ENCODE peak calls at places on chromosomes 12 and 14, in ten cellular contexts. M is upper lobe of right lung, Q is ascending aorta, P is pancreas, X is Caco-2, W is GM23248, J is endodermal cell, S is Peyer's patch, K is adipocyte, E is left ventricle myocardium inferior. Z is an unnamed sample. For H3K4me1, the result is how much of the 10 kb centered on the place peaks cover.

GRCh38 chr14:28321475-28322244 is 444.9 kb upstream of the FOXG1 start:
- DNase-seq in K (peak), M (no peak), S (no peak), Q (no peak), J (no peak), X (peak), E (no peak), W (no peak), P (no peak), Z (no peak)

GRCh38 chr12:116164976-116165425 is 112.5 kb downstream of the MED13L start:
- DNase-seq in J (no peak), K (peak), M (no peak), S (no peak), W (peak), X (no peak), Q (no peak), E (no peak), P (no peak), Z (no peak)

GRCh38 chr12:116442981-116443380 is 116.2 kb upstream of the MAP1LC3B2 start:
- DNase-seq in X (no peak), M (no peak), S (no peak), P (no peak), K (peak), J (no peak), E (no peak), W (peak), Q (no peak), Z (no peak)

GRCh38 chr12:106446429-106447092 is 89.0 kb downstream of the POLR3B start:
- DNase-seq in Q (no peak), X (no peak), P (no peak), K (no peak), W (no peak), S (no peak), J (no peak), E (no peak), M (no peak), Z (no peak)

GRCh38 chr14:59371762-59372161 is 93.4 kb downstream of the GPR135 start:
- DNase-seq in P (no peak), Q (no peak), M (no peak), E (no peak), S (no peak), K (no peak), J (no peak), X (no peak), W (no peak), Z (no peak)

GRCh38 chr12:94994312-94994711 is 9.2 kb downstream of the NDUFA12 start:
- DNase-seq in X (no peak), K (peak), M (no peak), J (no peak), W (peak), Q (no peak), P (no peak), E (no peak), S (no peak), Z (peak)

GRCh38 chr14:74658535-74659130 is 46.6 kb upstream of the LTBP2 start:
- DNase-seq in P (no peak), X (no peak), E (no peak), K (peak), W (peak), J (no peak), M (no peak), S (no peak), Q (no peak), Z (no peak)

GRCh38 chr12:68899251-68899771 is 33.7 kb downstream of the CPM start:
- DNase-seq in P (peak), S (peak), W (peak), J (peak), X (peak), E (no peak), Q (no peak), M (peak), K (peak), Z (no peak)

GRCh38 chr12:104230304-104230703 is 14.7 kb downstream of the TXNRD1 start:
- DNase-seq in E (no peak), X (no peak), S (no peak), K (no peak), W (no peak), Q (no peak), P (no peak), J (no peak), M (no peak), Z (no peak)

GRCh38 chr14:101772770-101773169 is 11.3 kb downstream of the PPP2R5C start:
- DNase-seq in Q (no peak), X (no peak), P (no peak), J (no peak), W (no peak), K (no peak), S (no peak), E (no peak), M (no peak), Z (no peak)

GRCh38 chr12:98799411-98799810 is 154.3 kb downstream of the APAF1 start:
- DNase-seq in Q (no peak), S (no peak), M (no peak), E (no peak), J (peak), W (no peak), K (no peak), X (no peak), P (no peak), Z (no peak)

GRCh38 chr12:66947119-66947518 is 268.2 kb upstream of the GRIP1 start:
- DNase-seq in M (no peak), E (no peak), J (no peak), S (no peak), Q (no peak), K (no peak), W (no peak), X (no peak), P (no peak), Z (no peak)

GRCh38 chr12:30026621-30027234 is 243.0 kb upstream of the TMTC1 start:
- DNase-seq in Q (no peak), X (no peak), W (peak), S (no peak), E (no peak), J (no peak), M (no peak), P (no peak), K (peak), Z (no peak)

GRCh38 chr12:128929046-128929445 is 75.8 kb downstream of the GLT1D1 start:
- DNase-seq in E (no peak), P (no peak), S (no peak), M (no peak), W (no peak), K (no peak), X (no peak), Q (no peak), J (peak), Z (no peak)

GRCh38 chr12:112868459-112869041 is 38.2 kb upstream of the OAS1 start:
- DNase-seq in S (no peak), M (no peak), K (no peak), Q (no peak), P (no peak), W (no peak), E (no peak), X (peak), J (peak), Z (no peak)

GRCh38 chr12:130225347-130225746 is 63.1 kb downstream of the FZD10 start:
- DNase-seq in X (no peak), Q (no peak), J (peak), K (no peak), S (no peak), E (no peak), M (no peak), W (no peak), P (no peak), Z (no peak)

GRCh38 chr14:88590173-88590572 is 27.3 kb downstream of the ZC3H14 start:
- DNase-seq in Q (no peak), K (peak), X (no peak), M (no peak), S (no peak), J (no peak), P (no peak), E (no peak), W (no peak), Z (no peak)

GRCh38 chr12:71240941-71241340 is 83.1 kb upstream of the TSPAN8 start:
- DNase-seq in M (no peak), X (no peak), S (no peak), K (no peak), W (no peak), E (no peak), J (no peak), Q (no peak), P (no peak), Z (no peak)

GRCh38 chr14:75188520-75189267 is 12.3 kb upstream of the TMED10 start:
- DNase-seq in P (peak), Q (peak), J (no peak), X (no peak), E (no peak), M (no peak), W (no peak), S (peak), K (no peak), Z (no peak)

GRCh38 chr14:20328705-20329104 is 4.4 kb downstream of the CCNB1IP1 start:
- DNase-seq in M (no peak), W (no peak), S (no peak), Q (no peak), X (no peak), J (no peak), K (no peak), E (no peak), P (no peak), Z (no peak)

GRCh38 chr14:56549721-56550120 is 29.9 kb upstream of the TMEM260 start:
- DNase-seq in M (no peak), K (no peak), X (no peak), P (no peak), S (no peak), Q (no peak), E (no peak), W (no peak), J (no peak), Z (no peak)

GRCh38 chr12:89154743-89155530 is 197.4 kb downstream of the DUSP6 start:
- DNase-seq in J (no peak), E (no peak), K (no peak), X (no peak), W (peak), M (no peak), S (no peak), P (no peak), Q (no peak), Z (no peak)

GRCh38 chr14:51846631-51847488 is 13.6 kb upstream of the GNG2 start:
- DNase-seq in W (no peak), Q (peak), J (peak), X (no peak), S (peak), K (peak), P (peak), M (peak), E (peak), Z (no peak)

DNA sequence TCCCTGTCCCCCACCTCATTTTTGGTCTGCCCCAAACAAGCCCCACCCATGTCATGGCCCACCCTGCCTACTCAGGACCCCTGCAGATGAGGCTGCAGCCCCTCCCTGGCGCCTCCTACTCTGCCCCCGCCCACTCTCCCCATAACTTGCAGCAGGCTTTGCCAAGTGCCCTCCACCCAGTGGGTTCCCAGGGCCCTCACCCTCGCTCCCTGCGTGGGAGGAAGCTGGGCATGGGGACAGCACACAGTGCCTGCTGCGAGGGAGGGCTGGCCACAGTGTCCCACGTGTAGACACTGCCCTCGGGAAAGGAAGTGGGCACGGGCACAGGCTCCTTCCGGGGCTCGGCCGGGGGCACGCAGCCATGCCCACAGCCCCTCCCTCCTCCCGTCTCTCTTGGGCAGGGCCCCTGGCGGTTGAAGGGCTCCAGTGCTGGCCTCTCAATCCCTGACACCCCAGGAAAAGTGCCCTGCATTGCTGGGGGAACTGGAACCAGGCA is 9.4 kb downstream of the AKT1 start:
- DNase-seq in M (peak), E (no peak), W (no peak), J (no peak), P (no peak), Q (no peak), X (no peak), K (no peak), S (no peak), Z (no peak)
- H3K4me1 ChIP-seq in M (under half), E (half or more), W (under half), J (under half), P (under half), Q (under half), X (under half), K (under half), S (under half), Z (under half)

DNA sequence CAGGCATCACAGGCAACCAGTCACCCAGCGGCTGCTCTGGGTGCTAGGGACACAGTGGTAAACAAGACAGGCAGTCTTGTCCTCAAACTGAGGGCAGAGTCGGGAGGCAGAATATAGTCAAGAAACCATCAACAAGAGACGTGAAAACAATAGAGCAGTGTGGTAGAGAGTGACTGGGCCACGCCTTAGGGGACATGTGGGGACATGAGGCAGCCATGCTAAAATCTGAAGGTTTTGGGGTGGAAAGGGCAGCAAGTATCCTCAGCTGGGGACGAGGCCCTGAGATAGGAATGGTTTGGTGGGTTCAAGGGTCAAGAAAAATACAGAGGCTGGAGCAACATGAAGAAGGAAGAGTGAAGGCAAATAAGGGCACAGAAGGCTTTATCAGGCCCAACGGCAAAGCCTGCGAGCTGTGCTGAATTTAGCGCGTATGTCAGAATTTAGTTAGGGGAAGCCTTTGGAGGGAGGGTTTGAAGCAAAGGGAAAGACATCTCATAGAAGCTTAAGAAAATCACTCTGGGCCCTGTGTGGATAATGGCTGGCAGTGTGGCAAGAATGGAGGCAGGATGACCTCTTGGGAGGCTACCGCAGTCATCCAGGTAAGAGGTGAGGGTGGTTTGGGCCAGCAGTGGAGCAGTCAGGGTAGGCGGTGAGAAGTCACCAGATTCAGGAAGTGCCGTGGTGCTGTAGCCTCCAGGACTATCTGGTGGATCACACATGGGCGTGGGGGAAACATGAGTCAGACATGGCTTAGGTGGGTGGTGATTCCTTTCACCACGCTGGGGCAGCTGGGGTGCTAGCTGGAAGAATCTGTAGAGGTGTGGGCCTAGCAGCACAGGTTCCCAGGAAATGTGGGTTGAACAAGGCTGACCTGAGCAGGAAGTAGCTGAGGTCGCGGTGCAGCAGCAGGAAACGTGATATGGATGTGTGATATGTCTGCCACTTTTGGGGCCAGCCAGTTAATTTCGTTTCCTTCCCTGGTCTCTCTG is 3.0 kb downstream of the EVL start:
- DNase-seq in P (no peak), M (peak), J (no peak), Q (peak), E (peak), X (no peak), W (peak), S (peak), K (no peak), Z (peak)
- H3K4me1 ChIP-seq in P (under half), M (under half), J (under half), Q (under half), E (under half), X (under half), W (under half), S (under half), K (under half), Z (under half)

DNA sequence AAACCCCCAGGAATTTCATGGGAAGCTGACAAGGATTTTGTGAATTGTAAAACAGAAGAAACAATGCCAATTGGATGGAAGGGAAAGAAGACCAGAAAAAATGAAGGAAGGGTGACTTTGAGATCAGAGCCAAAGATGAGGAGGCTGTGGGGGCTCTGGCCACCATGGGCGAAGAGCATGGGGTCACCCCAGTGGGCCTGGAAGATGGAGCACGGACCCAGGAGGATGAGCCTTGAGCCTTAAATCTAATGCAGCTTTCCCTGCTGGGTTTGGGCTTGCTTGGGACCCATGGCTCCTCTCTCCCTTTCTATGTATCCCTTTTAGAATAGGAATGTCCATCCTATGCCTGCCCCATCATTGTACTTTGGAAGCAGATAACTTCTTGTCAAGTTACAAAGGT is 322.2 kb downstream of the TMEM121 start:
- DNase-seq in P (no peak), E (no peak), J (no peak), W (no peak), Q (no peak), X (no peak), K (no peak), S (no peak), M (no peak), Z (no peak)
- H3K4me1 ChIP-seq in P (under half), E (under half), J (under half), W (under half), Q (under half), X (under half), K (under half), S (under half), M (under half), Z (under half)

DNA sequence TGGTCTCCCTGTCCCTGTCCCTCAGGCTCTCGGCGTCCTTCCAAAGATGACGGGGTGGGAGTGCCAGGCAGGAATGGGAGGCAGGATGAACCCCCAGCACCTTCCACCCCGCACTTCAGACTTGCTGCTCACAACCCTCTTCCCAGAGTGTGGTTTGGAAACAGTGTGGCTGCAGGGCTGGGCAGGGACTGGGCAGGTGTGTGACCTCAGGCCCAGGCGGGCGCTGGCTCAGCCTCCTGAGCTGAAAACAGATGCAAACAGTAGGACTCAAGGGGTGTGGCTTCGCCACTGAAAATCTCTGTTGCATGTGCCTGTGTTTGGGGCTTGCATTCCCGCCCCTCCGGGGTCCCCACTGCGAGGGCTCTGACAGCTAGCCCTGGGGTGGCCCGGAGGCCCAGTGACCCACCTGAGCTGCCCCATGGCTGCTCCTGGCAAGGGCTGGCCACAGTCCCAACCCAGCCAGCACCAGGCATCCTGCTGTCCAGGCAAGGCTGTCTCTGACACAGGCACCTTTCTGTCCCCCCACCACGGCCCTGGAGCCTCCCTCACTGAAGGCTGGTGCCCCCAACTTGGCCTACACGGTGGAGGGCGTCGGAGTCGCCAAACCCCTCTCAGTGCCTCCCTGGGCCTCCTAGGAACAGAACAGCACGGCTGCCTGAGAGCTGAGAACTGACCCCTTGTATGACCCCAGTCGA is 46.1 kb downstream of the BEGAIN start:
- DNase-seq in Q (no peak), P (peak), S (peak), E (no peak), J (no peak), W (no peak), K (no peak), X (no peak), M (peak), Z (peak)
- H3K4me1 ChIP-seq in Q (under half), P (under half), S (under half), E (under half), J (under half), W (under half), K (under half), X (under half), M (under half), Z (under half)

DNA sequence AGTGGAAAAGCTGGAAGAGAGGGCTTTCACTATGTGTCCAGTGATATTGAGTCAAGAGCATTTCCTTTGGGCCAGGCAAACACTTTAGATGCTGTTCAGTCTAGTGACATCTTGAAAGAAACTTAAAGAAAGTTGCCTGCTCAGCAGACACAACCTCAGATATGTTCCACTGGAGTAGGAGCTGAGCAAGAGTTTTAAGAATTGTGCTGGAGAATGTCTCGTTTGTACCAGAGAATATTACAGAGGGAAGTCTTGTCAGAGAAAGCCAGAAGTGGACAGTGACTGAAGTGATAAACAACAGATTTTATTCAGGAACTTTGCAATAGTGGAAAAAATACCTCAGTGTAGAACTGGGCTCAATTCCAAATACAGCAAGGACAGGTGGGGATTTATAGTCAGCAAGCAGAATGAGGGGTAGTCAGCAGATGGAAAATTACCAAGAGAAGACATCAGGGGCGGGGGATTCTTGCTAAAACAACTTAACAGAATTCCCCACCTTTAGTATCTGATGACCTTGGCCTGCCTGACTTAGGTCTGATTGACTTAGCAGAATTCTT is 18.6 kb downstream of the ZDHHC17 start:
- DNase-seq in K (no peak), E (no peak), P (no peak), X (no peak), M (no peak), S (no peak), Q (no peak), J (no peak), W (no peak), Z (no peak)
- H3K4me1 ChIP-seq in K (under half), E (half or more), P (under half), X (under half), M (under half), S (under half), Q (under half), J (under half), W (under half), Z (under half)

DNA sequence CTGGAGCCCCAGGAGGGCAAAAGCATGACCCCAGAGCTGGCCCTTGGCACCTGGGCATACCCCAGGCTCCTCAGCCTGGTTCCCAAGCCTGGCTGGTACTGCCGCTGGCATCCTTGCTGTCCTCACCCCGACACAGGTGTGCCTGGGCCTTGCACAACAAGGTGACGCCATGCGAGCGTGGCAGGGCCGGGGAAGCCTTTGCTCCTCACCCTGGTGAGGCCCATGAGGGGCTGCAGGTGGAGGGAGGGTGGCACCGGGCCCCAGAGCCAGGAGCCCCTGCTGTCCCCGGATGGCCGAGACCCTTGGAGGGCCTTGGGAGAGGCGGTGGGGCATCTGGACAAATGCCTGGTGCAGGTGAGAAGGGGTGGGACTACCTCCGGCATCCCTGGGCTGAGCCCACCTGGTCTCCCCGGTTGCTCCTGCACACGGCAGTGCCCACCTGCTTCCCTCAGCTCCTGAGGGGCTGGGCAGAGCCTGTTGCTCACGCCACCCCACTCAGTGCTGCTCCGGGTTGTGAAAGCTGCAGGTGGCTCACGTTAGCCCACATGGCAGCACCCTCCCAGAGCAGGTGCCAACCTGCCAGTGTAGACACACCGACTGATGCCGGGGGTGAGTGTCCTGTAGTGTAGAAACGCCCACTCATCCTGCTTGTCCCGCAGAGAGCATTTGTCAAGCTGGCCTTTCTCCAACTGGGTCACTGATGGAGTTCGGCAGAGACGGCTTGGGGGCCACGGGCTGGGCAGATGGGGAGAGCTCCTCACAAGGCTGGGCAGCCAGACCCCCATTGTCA is 24.6 kb upstream of the KIF26A start:
- DNase-seq in X (no peak), S (peak), W (no peak), P (peak), Q (no peak), K (no peak), E (peak), J (peak), M (peak), Z (peak)
- H3K4me1 ChIP-seq in X (under half), S (under half), W (under half), P (under half), Q (under half), K (under half), E (under half), J (under half), M (under half), Z (under half)

Z was measured in RWPE2.